ENCODE peak calls at places on chromosomes 7 and 10, in four cellular contexts. V is fibroblast of lung, F is B cell, O is fibroblast of pulmonary artery. A is an unnamed sample.

GRCh38 chr7:51024867-51025266 is 242.2 kb upstream of the GRB10 start:
- DNase-seq in V (no peak), F (no peak), O (no peak), A (no peak)

GRCh38 chr7:128940494-128941322 is 3.0 kb downstream of the IRF5 start:
- DNase-seq in V (no peak), F (peak; percentile 91), O (no peak), A (peak; percentile 91)

GRCh38 chr7:37357277-37357996 is 91.2 kb downstream of the ELMO1 start:
- DNase-seq in V (no peak), F (no peak), O (no peak), A (no peak)

GRCh38 chr10:126243976-126244375 is 144.3 kb downstream of the ADAM12 start:
- DNase-seq in V (peak; percentile 63), F (no peak), O (peak; percentile 52), A (no peak)

GRCh38 chr7:120996333-120996982 is 7.9 kb downstream of the CPED1 start:
- DNase-seq in V (peak; percentile 96), F (peak; percentile 48), O (peak; percentile 93), A (no peak)

GRCh38 chr7:80954181-80954580 is 35.3 kb upstream of the SEMA3C start:
- DNase-seq in V (no peak), F (no peak), O (no peak), A (no peak)

GRCh38 chr7:511476-512145 is 8.0 kb downstream of the PDGFA start:
- DNase-seq in V (no peak), F (no peak), O (no peak), A (no peak)

GRCh38 chr7:13727279-13727678 is 262.2 kb downstream of the ETV1 start:
- DNase-seq in V (no peak), F (no peak), O (no peak), A (no peak)

GRCh38 chr7:50687575-50688261 is 95.0 kb downstream of the GRB10 start:
- DNase-seq in V (peak; percentile 90), F (no peak), O (peak; percentile 76), A (no peak)

GRCh38 chr10:34816067-34817002 is 1.2 kb upstream of the PARD3 start:
- DNase-seq in V (peak; percentile 53), F (no peak), O (peak; percentile 44), A (peak; percentile 24)

GRCh38 chr7:7829667-7830066 is 111.3 kb upstream of the RPA3 start:
- DNase-seq in V (no peak), F (no peak), O (no peak), A (no peak)

GRCh38 chr10:84825330-84825729 is 496.9 kb downstream of the CCSER2 start:
- DNase-seq in V (peak; percentile 22), F (no peak), O (peak; percentile 10), A (no peak)

GRCh38 chr10:129274928-129275474 is 192.0 kb upstream of the MGMT start:
- DNase-seq in V (no peak), F (no peak), O (no peak), A (no peak)

GRCh38 chr7:100675581-100676350 is 2.2 kb downstream of the GNB2 start:
- DNase-seq in V (peak; percentile 67), F (peak; percentile 95), O (peak; percentile 73), A (peak; percentile 91)

GRCh38 chr10:88881335-88881734 is 1.3 kb downstream of the STAMBPL1 start:
- DNase-seq in V (peak; percentile 29), F (no peak), O (no peak), A (no peak)

GRCh38 chr10:63237396-63237795 is 104.3 kb downstream of the NRBF2 start:
- DNase-seq in V (no peak), F (no peak), O (no peak), A (no peak)

GRCh38 chr7:25854608-25855497 is 297.1 kb upstream of the NFE2L3 start:
- DNase-seq in V (peak; percentile 100), F (peak; percentile 58), O (peak; percentile 83), A (peak; percentile 50)

GRCh38 chr7:83162402-83163256 is at the start of gene PCLO:
- DNase-seq in V (peak; percentile 33), F (peak; percentile 60), O (peak; percentile 47), A (peak; percentile 61)

GRCh38 chr10:63143984-63144383 is 10.9 kb downstream of the NRBF2 start:
- DNase-seq in V (no peak), F (no peak), O (no peak), A (no peak)

GRCh38 chr10:11225935-11226334 is 208.3 kb downstream of the CELF2 start:
- DNase-seq in V (no peak), F (peak; percentile 47), O (no peak), A (no peak)

DNA sequence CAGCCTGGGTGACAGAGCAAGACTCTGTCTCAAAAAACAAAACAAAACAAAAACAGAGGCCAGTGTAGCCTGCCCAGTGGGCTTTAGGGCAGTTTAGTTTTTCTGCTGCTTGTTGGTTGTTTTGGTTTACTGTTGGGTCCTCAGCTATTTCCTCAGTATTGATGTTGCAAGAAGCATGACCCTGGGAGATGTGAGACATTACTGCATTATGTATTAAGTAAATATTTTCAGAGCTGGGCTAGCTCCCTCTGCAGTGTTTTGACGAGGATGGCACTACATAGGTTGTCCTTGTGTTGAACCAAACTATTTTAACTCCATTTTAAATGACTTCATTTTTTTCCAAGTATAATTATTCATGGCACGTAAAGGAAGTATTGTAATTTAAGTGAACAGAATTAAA is 4.8 kb downstream of the AKAP9 start:
- DNase-seq in V (peak; percentile 86), F (no peak), O (peak; percentile 87), A (no peak)
- TF ChIP-seq CTCF in V (peak; percentile 39), F (no peak), O (peak; percentile 45), A (no peak)

GRCh38 chr10:122981066-122981464 is 864 bp downstream of the PSTK start:
- DNase-seq in V (peak; percentile 62), F (peak; percentile 33), O (peak; percentile 60), A (peak; percentile 30)
- TF ChIP-seq CTCF in V (peak; percentile 53), F (no peak), O (peak; percentile 53), A (no peak)

GRCh38 chr10:7826971-7827370 is 8.7 kb downstream of the TAF3 start:
- DNase-seq in V (peak; percentile 34), F (no peak), O (peak; percentile 67), A (no peak)
- TF ChIP-seq CTCF in V (no peak), F (no peak), O (peak; percentile 39), A (no peak)

GRCh38 chr10:123153486-123154091 is 613 bp upstream of the BUB3 start:
- DNase-seq in V (no peak), F (no peak), O (no peak), A (no peak)

GRCh38 chr10:123157210-123157609 is 3.0 kb downstream of the BUB3 start:
- DNase-seq in V (peak; percentile 40), F (no peak), O (peak; percentile 45), A (no peak)

GRCh38 chr10:123154943-123155505 is 822 bp downstream of the BUB3 start:
- DNase-seq in V (peak; percentile 36), F (no peak), O (peak; percentile 48), A (no peak)

GRCh38 chr10:123156091-123156490 is 1.9 kb downstream of the BUB3 start:
- DNase-seq in V (no peak), F (no peak), O (peak; percentile 72), A (no peak)

DNA sequence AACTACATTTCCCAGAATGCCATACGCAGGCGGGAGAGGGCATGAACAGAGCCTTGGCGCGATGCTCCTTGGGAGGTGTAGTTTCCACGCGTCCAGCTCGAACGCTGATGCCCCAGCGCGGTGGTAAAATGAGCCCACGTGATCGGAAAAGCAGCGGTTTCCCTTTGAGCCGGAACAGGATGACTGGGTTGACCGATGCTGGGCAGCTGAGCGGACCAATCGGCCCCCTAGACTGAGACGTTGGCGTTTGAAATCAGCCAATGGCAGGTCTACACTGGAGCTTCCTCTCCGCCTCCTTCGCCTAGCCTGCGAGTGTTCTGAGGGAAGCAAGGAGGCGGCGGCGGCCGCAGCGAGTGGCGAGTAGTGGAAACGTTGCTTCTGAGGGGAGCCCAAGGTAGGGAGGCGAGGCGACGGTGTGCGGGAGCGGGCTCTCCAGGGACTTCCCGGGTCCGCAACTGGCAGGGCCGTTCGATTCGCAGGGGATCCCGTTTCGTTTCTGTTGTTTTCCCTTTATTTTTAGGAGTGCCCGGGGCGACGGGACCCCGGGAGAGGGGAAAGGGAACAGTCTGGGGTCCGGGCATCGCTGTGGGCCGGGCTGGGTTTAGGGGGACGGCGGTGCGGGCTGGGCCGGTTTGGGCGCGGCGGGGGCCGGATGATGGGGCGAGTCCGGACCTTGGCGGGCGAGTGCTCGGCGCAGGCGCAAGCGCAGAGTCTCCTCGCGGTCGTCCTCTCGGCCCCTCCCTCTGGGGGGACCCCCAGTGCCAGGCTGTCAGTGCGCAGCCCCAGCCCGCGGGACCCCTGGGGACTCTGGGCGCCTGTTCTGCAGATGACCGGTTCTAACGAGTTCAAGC is at the start of gene BUB3:
- DNase-seq in V (peak; percentile 99), F (peak; percentile 96), O (peak; percentile 100), A (peak; percentile 98)
- TF ChIP-seq CTCF in V (peak; percentile 7), F (no peak), O (peak; percentile 13), A (no peak)

GRCh38 chr10:79188154-79188763 is 119.5 kb downstream of the ZMIZ1 start:
- DNase-seq in V (no peak), F (no peak), O (no peak), A (no peak)

GRCh38 chr10:79185796-79186374 is 117.1 kb downstream of the ZMIZ1 start:
- DNase-seq in V (no peak), F (no peak), O (no peak), A (no peak)

GRCh38 chr10:79187545-79187940 is 118.8 kb downstream of the ZMIZ1 start:
- DNase-seq in V (no peak), F (no peak), O (no peak), A (no peak)

GRCh38 chr10:79185067-79185774 is 116.5 kb downstream of the ZMIZ1 start:
- DNase-seq in V (peak; percentile 52), F (no peak), O (no peak), A (no peak)

DNA sequence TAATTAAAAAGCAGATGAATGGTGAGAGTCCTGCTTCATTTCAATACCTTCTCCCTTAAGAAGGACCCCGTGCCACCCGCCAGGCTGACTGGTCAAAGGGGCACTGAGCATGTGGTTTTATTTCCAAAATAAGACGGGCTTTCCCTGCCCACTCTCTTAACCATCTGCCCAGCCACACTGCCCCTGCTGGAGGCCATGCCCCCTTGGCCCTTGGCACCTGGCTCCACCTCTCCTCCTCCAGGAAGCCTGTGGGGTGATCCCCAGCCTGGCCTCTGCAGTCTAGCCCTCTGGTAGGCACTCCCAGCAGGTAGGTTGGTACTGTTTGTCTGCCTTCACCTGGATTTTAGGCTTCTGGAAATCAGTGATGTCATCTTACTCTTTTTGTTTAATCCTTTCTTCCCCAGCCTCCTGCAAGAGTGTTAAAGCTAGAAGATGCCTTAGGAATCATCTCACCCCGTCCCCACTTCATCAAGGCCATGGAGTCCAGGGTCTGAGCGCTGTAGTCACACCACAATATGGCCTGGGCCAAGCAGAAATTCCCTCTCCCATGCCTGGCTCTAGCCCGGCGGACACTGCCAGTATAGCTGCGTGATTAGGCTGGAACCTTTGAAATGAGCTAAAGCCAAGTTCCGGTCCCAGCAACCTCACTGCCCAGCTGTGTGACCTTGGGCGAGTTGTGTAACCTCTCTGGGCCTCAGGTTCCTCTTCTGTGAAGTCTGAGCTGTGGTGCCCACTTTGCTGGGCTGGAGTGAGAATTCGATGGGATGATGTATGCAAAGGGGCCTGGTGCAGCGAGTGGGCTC is 118.2 kb downstream of the ZMIZ1 start:
- DNase-seq in V (no peak), F (no peak), O (no peak), A (no peak)
- TF ChIP-seq CTCF in V (no peak), F (no peak), O (no peak), A (no peak)

DNA sequence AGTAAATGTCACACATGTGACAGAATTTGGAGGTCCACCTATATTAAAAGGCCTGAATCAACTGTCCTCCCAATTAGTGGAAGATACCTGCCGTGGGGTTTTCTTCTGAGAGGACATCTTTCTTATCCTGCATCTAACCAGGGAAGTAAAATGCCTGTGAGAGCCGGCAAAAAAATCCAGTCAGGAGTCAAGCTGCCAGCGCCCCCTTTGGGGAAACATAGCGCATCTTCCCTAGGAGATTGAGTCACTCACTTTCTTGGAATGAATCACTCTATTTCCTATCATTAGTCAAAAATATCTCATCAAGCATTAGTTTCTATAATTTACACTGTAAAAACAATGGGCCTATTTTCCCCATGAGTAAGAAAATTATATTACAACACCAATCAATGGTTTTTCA is 66.4 kb upstream of the ANK3 start:
- DNase-seq in V (no peak), F (no peak), O (no peak), A (no peak)
- TF ChIP-seq CTCF in V (no peak), F (no peak), O (no peak), A (no peak)

GRCh38 chr10:70283445-70284399 is at the start of gene NPFFR1:
- DNase-seq in V (no peak), F (peak; percentile 9), O (no peak), A (no peak)
- TF ChIP-seq CTCF in V (no peak), F (no peak), O (no peak), A (no peak)

A was measured in GM20000.